ENCODE peak calls at places on chromosome 16, in six cellular contexts. O, G, B, S, N and D are unnamed samples.

GRCh38 chr16:81558444-81559175 is 114.0 kb downstream of the CMIP start:
- DNase-seq in G (no peak), O (peak), B (no peak), N (peak), S (peak), D (no peak)

GRCh38 chr16:85680352-85680944 is 8.3 kb downstream of the GINS2 start:
- DNase-seq in G (no peak), N (no peak), S (no peak), B (no peak), O (no peak), D (no peak)

GRCh38 chr16:77459534-77460412 is 24.9 kb upstream of the ADAMTS18 start:
- DNase-seq in S (no peak), B (no peak), N (no peak), G (no peak), O (no peak), D (no peak)

GRCh38 chr16:70691223-70692129 is 5.6 kb upstream of the MTSS2 start:
- DNase-seq in G (no peak), S (peak), O (peak), N (no peak), B (no peak), D (peak)

GRCh38 chr16:2856061-2856670 is 1.8 kb downstream of the PRSS22 start:
- DNase-seq in N (peak), B (no peak), O (peak), G (peak), S (no peak), D (no peak)

GRCh38 chr16:9124908-9125584 is 33.6 kb downstream of the HAPSTR1 start:
- DNase-seq in N (no peak), G (no peak), O (no peak), S (no peak), B (no peak), D (no peak)

GRCh38 chr16:73399486-73399885 is 351.6 kb upstream of the ZFHX3 start:
- DNase-seq in G (no peak), B (no peak), S (no peak), O (no peak), N (no peak), D (no peak)

GRCh38 chr16:88003316-88003715 is 52.1 kb downstream of the BANP start:
- DNase-seq in N (no peak), G (no peak), B (no peak), S (no peak), O (no peak), D (no peak)

GRCh38 chr16:85417156-85417860 is 195.8 kb upstream of the GSE1 start:
- DNase-seq in G (no peak), B (no peak), O (no peak), S (no peak), N (no peak), D (no peak)

GRCh38 chr16:1706386-1707192 is 594 bp downstream of the MAPK8IP3 start:
- DNase-seq in O (no peak), G (no peak), B (no peak), S (no peak), N (peak), D (peak)

GRCh38 chr16:4693296-4693955 is at the start of gene NUDT16L1:
- DNase-seq in B (peak), N (peak), S (peak), G (peak), O (peak), D (peak)

GRCh38 chr16:78749745-78750268 is 650.4 kb downstream of the WWOX start:
- DNase-seq in O (no peak), N (no peak), B (peak), S (no peak), G (no peak), D (no peak)

GRCh38 chr16:85575910-85576309 is 37.2 kb upstream of the GSE1 start:
- DNase-seq in B (no peak), O (no peak), N (no peak), S (no peak), G (no peak), D (no peak)

GRCh38 chr16:66954097-66954659 is 6.9 kb upstream of the CES3 start:
- DNase-seq in N (peak), B (peak), S (peak), G (peak), O (peak), D (peak)

GRCh38 chr16:73020409-73020884 is 27.5 kb downstream of the ZFHX3 start:
- DNase-seq in O (peak), S (peak), B (no peak), G (no peak), N (peak), D (peak)

GRCh38 chr16:69253796-69254426 is 57.2 kb upstream of the VPS4A start:
- DNase-seq in B (no peak), O (no peak), S (no peak), G (no peak), N (no peak), D (no peak)

GRCh38 chr16:85157813-85158701 is 45.8 kb upstream of the CIBAR2 start:
- DNase-seq in O (no peak), N (no peak), G (no peak), B (peak), S (peak), D (no peak)

GRCh38 chr16:19382887-19383816 is 34.5 kb upstream of the TMC5 start:
- DNase-seq in N (no peak), G (peak), B (no peak), O (no peak), S (no peak), D (no peak)

GRCh38 chr16:5605404-5605803 is 507.8 kb upstream of the EEF2KMT start:
- DNase-seq in B (no peak), S (no peak), O (no peak), G (no peak), N (no peak), D (no peak)

GRCh38 chr16:82660078-82660645 is 33.4 kb downstream of the CDH13 start:
- DNase-seq in S (no peak), G (no peak), N (no peak), B (no peak), O (no peak), D (peak)

GRCh38 chr16:67278773-67279295 is 498 bp upstream of the PLEKHG4 start:
- DNase-seq in O (peak), G (peak), S (no peak), B (no peak), N (peak), D (no peak)

GRCh38 chr16:70686376-70687171 is 721 bp upstream of the MTSS2 start:
- DNase-seq in S (no peak), G (no peak), B (no peak), N (no peak), O (no peak), D (no peak)

GRCh38 chr16:1426734-1427451 is 4.0 kb upstream of the PERCC1 start:
- DNase-seq in S (no peak), N (peak), B (no peak), O (no peak), G (no peak), D (no peak)

GRCh38 chr16:69494993-69495392 is 70.6 kb downstream of the CYB5B start:
- DNase-seq in O (peak), N (peak), G (peak), S (peak), B (no peak), D (no peak)

GRCh38 chr16:86575754-86576557 is 2.4 kb upstream of the FOXL1 start:
- DNase-seq in N (peak), S (peak), B (no peak), O (peak), G (peak), D (peak)

GRCh38 chr16:70432800-70433455 is 6.0 kb downstream of the ST3GAL2 start:
- DNase-seq in G (no peak), O (no peak), S (no peak), N (peak), B (no peak), D (no peak)

GRCh38 chr16:2177101-2177500 is 19.3 kb downstream of the CASKIN1 start:
- DNase-seq in N (no peak), S (no peak), B (no peak), O (no peak), G (no peak), D (no peak)

GRCh38 chr16:83002351-83003334 is 375.9 kb downstream of the CDH13 start:
- DNase-seq in O (no peak), S (no peak), N (no peak), G (no peak), B (no peak), D (peak)

DNA sequence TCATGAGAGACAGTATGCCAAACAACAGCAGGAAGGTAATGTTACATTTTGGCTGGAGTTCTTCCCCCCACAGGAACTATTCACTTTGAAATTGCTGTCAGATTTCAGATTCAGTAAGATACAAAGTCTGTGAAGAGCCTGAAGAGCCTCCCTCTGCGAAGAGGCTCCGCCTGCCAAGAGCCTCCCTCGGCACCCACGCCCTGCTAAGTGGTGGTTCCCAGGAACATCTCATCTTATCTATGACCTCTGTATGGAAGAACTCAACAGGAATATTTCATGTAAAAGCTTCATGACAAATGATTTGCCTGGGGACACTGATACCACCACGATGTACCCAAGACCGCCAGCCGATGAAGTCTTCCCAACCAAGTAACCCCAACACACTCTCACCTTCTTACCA is 3.2 kb downstream of the ZC3H7A start:
- DNase-seq in N (peak), B (no peak), O (no peak), S (no peak), G (no peak), D (no peak)
- TF ChIP-seq BHLHE40 in N (no peak), B (no peak), O (no peak), S (no peak), G (no peak), D (no peak)

GRCh38 chr16:89667633-89668032 is 10.0 kb downstream of the SPATA33 start:
- DNase-seq in G (no peak), B (no peak), S (no peak), N (no peak), O (no peak), D (no peak)
- TF ChIP-seq BHLHE40 in G (no peak), B (no peak), S (no peak), N (no peak), O (no peak), D (no peak)

DNA sequence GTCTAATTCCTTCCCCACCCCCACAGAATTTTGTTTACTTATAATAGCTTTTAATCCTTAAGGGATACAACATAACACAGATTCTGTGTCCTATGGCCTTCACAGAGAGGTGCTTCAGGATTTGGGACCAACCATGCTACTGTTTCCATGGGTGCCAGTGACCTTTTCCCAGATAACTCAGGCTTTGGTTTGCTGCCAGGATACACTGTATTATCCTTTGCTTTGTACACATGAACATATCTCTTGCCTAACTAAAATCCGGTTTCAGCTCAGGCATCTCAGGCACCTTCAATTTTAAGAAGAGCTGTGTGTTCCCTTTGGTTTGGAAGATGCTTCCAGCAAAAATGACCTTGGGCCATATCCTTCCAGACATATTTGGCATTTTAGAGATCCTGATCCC is 428.4 kb upstream of the CDH5 start:
- DNase-seq in B (no peak), O (no peak), N (no peak), S (no peak), G (no peak), D (no peak)
- TF ChIP-seq BHLHE40 in B (no peak), O (no peak), N (no peak), S (no peak), G (no peak), D (no peak)

DNA sequence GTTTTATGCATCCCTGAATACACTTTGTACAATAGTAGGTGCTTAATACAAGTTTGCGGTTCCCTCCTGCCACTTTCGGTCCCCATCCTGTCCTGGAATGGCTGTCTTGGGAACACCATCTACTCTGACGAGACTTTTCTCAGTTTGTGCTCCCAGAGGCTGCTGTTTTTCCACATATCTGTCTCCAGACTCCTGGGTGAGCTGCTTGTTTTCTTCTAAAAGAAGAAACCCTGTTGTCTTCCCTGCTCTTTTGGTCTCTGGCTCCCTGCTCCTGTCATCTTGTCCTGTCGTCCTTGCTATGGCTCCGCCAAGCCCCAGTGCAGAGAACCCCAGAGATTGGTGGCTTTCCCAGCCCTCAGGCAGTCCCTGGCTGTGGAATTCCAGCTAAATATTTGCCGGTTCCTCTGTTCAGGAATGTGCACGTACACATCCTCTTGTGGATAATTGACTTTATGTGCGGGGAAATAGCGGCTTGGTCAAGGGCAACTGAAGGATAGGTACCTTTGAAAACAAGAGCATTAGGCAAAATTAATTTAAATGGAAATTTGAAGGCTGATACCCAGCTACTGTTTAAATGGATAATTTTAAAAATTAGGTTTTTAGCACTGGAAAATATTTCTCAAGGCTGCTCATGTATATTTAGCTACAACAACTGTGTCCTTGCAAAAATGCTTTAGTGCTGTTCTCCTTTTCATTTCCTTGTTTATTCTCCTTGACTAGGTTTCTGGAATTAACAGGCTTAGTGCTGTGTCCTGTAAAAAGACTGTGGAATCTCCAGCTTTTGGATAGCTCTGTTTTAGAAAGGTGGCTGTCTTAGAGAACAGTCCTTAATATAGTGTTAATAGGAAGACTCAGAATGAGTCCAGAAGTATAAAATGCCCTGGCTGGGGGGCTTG is 50.2 kb upstream of the SLC12A3 start:
- DNase-seq in S (peak), O (peak), B (no peak), N (no peak), G (no peak), D (no peak)
- TF ChIP-seq BHLHE40 in S (no peak), O (no peak), B (no peak), N (no peak), G (no peak), D (no peak)

DNA sequence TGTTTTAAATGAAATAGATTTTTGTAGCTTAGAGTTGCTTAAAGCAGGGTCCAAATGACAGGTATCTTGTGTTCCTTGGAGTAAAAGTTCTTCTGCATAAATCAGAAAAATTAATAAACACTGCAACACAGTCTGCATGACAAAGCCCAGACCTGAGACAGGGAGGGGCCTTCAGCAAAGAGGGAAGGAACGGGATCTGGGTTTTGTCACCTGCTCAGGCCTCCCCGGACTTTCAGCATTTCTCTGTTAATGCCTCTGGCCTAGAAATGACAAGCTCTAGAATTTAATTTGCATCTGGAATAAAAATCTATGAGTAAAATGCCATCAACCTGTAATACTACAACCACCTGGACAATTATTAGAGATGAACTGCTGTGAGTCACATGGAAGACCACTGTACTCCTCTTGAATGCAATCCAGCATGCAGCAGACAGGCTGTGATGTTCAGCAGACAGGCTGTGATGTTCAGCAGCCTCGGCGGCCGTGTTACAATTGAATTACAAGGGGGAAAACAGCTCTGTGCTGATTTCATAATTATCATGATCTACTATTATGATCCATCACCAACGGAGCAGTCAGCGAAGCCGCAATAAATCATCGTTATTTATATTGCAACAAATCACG is 170.2 kb downstream of the TOX3 start:
- DNase-seq in G (no peak), S (no peak), B (no peak), N (no peak), O (no peak), D (no peak)
- TF ChIP-seq BHLHE40 in G (no peak), S (no peak), B (no peak), N (no peak), O (no peak), D (no peak)

GRCh38 chr16:24091125-24091524 is 165.0 kb upstream of the CACNG3 start:
- DNase-seq in N (no peak), B (no peak), G (no peak), O (no peak), S (no peak), D (no peak)

GRCh38 chr16:24088011-24088410 is 168.1 kb upstream of the CACNG3 start:
- DNase-seq in S (no peak), G (no peak), B (no peak), N (no peak), O (no peak), D (no peak)

GRCh38 chr16:24088767-24089166 is 167.4 kb upstream of the CACNG3 start:
- DNase-seq in O (no peak), S (no peak), N (no peak), B (no peak), G (no peak), D (no peak)

DNA sequence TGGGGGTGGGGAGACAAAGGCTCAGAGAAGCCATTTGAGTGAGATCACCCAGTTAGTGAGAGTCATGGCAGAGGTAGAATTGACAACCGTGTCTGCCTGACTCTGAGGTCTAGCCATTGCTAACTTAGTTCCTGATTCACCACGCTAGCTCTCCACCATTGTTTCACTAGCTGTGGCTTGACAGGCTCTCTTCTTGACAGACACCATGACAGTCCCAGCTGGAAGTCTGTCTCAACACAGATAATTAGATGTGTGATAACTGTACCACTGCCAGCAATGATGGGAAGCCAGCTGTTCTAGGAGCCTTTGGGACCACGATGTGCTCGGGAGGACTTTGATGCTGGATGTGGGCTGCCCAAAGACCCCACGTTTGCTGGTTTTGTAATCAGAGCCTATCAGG is 170.5 kb upstream of the CACNG3 start:
- DNase-seq in B (no peak), S (no peak), G (no peak), N (no peak), O (no peak), D (no peak)
- TF ChIP-seq BHLHE40 in B (no peak), S (no peak), G (no peak), N (no peak), O (no peak), D (no peak)

GRCh38 chr16:28326881-28327610 is 34.7 kb downstream of the SBK1 start:
- DNase-seq in O (peak), N (peak), G (peak), B (no peak), S (peak), D (peak)
- TF ChIP-seq BHLHE40 in O (no peak), N (no peak), G (no peak), B (no peak), S (no peak), D (no peak)

DNA sequence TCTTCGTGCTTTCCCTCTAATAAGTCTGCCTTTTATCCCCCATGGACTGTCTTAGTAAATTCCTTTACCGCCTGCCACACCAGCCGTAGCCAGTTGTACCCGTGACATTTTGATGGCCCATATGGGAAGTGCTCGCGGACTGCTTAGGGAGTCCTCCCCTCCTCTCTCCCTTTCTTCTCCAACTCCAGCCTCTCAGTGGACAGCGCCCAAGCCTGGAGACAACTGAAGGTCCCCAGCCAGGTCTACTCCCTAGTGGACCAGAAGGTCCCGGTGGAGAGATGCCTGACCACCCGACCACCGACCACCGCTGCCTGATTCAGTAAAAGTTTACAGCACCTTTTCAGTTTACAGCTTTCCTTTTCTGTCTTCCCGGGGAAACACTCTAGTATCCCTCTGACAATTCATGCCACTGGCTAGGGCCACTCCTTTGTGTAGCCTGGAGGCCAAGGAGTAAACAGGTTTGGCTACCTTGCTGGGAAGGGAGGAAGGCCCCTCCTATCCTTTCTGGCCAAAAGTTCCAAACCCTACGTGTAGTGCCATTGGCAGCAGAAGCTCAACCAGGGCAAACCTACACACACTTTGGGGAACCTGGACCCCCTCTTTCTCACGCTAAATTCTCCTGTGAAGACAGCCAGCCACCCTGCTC is 18.0 kb downstream of the CTRB2 start:
- DNase-seq in O (no peak), G (no peak), N (no peak), B (no peak), S (no peak), D (no peak)
- TF ChIP-seq BHLHE40 in O (no peak), G (no peak), N (no peak), B (no peak), S (no peak), D (no peak)

GRCh38 chr16:23679274-23679985 is 741 bp downstream of the PLK1 start:
- DNase-seq in S (peak), G (peak), O (peak), B (no peak), N (peak), D (peak)
- TF ChIP-seq BHLHE40 in S (no peak), G (no peak), O (no peak), B (no peak), N (no peak), D (no peak)

GRCh38 chr16:28067604-28068382 is 4.3 kb upstream of the GSG1L start:
- DNase-seq in B (no peak), N (no peak), O (no peak), S (no peak), G (no peak), D (peak)
- TF ChIP-seq BHLHE40 in B (no peak), N (no peak), O (no peak), S (no peak), G (no peak), D (peak)